ENCODE peak calls at places on chromosome 7, in five cellular contexts. K is astrocyte of the cerebellum, Z is foreskin fibroblast, S is neural progenitor cell, O is OCI-LY7. V is an unnamed sample.

GRCh38 chr7:92255308-92255707 is 9.5 kb downstream of the ANKIB1 start:
- DNase-seq in K (peak), Z (peak), S (no peak), O (no peak), V (no peak)

GRCh38 chr7:17099083-17099973 is 199.1 kb upstream of the AHR start:
- DNase-seq in K (no peak), Z (peak), S (no peak), O (no peak), V (peak)

GRCh38 chr7:68438811-68439210 is 1159.5 kb upstream of the AUTS2 start:
- DNase-seq in K (no peak), Z (no peak), S (no peak), O (no peak), V (no peak)

GRCh38 chr7:1814089-1814811 is 144.2 kb downstream of the ELFN1 start:
- DNase-seq in K (no peak), Z (no peak), S (no peak), O (no peak), V (no peak)

GRCh38 chr7:155848691-155849690 is 36.7 kb upstream of the SHH start:
- DNase-seq in K (no peak), Z (no peak), S (no peak), O (no peak), V (no peak)

GRCh38 chr7:151376218-151376902 is 33.5 kb downstream of the WDR86 start:
- DNase-seq in K (no peak), Z (no peak), S (no peak), O (no peak), V (no peak)

GRCh38 chr7:74521855-74522254 is 68.1 kb downstream of the GTF2IRD1 start:
- DNase-seq in K (no peak), Z (no peak), S (no peak), O (no peak), V (no peak)

GRCh38 chr7:47383064-47383463 is 198.8 kb downstream of the TNS3 start:
- DNase-seq in K (no peak), Z (peak), S (no peak), O (no peak), V (no peak)

GRCh38 chr7:2477447-2478386 is 1.5 kb upstream of the GRIFIN start:
- DNase-seq in K (no peak), Z (peak), S (peak), O (no peak), V (no peak)

GRCh38 chr7:36763084-36763807 is 39.0 kb upstream of the AOAH start:
- DNase-seq in K (no peak), Z (no peak), S (no peak), O (no peak), V (no peak)

GRCh38 chr7:92835140-92835850 is 1.1 kb downstream of the CDK6 start:
- DNase-seq in K (no peak), Z (peak), S (peak), O (peak), V (peak)

GRCh38 chr7:33698006-33698405 is 207.3 kb upstream of the BMPER start:
- DNase-seq in K (no peak), Z (no peak), S (no peak), O (no peak), V (no peak)

GRCh38 chr7:75734586-75735047 is 4.1 kb downstream of the HIP1 start:
- DNase-seq in K (no peak), Z (no peak), S (peak), O (no peak), V (no peak)

GRCh38 chr7:30164567-30164966 is 29.8 kb downstream of the MTURN start:
- DNase-seq in K (peak), Z (peak), S (peak), O (peak), V (peak)

GRCh38 chr7:98212532-98213041 is 1.3 kb downstream of the BHLHA15 start:
- DNase-seq in K (no peak), Z (no peak), S (peak), O (no peak), V (no peak)

GRCh38 chr7:130914589-130915294 is 180.7 kb upstream of the KLF14 start:
- DNase-seq in K (no peak), Z (no peak), S (no peak), O (no peak), V (no peak)

GRCh38 chr7:31493714-31494181 is 20.1 kb upstream of the ITPRID1 start:
- DNase-seq in K (no peak), Z (no peak), S (no peak), O (no peak), V (no peak)

GRCh38 chr7:52431082-52431815 is 604.2 kb upstream of the POM121L12 start:
- DNase-seq in K (no peak), Z (no peak), S (no peak), O (no peak), V (no peak)

GRCh38 chr7:98840604-98841508 is 29.0 kb downstream of the TMEM130 start:
- DNase-seq in K (no peak), Z (no peak), S (no peak), O (no peak), V (no peak)

GRCh38 chr7:50939026-50939425 is 156.3 kb upstream of the GRB10 start:
- DNase-seq in K (peak), Z (peak), S (no peak), O (no peak), V (no peak)

GRCh38 chr7:158829021-158829341 is 328 bp downstream of the ESYT2 start:
- DNase-seq in K (no peak), Z (peak), S (peak), O (peak), V (no peak)

GRCh38 chr7:74297516-74298233 is 8.5 kb downstream of the CLIP2 start:
- DNase-seq in K (no peak), Z (no peak), S (no peak), O (no peak), V (no peak)

GRCh38 chr7:20435305-20435704 is 104.6 kb downstream of the ITGB8 start:
- DNase-seq in K (no peak), Z (peak), S (no peak), O (no peak), V (no peak)

GRCh38 chr7:34066968-34067367 is 161.6 kb downstream of the BMPER start:
- DNase-seq in K (no peak), Z (no peak), S (no peak), O (no peak), V (no peak)

GRCh38 chr7:70721500-70721899 is 410.4 kb upstream of the GALNT17 start:
- DNase-seq in K (no peak), Z (no peak), S (no peak), O (no peak), V (no peak)

GRCh38 chr7:8480466-8480865 is 47.1 kb downstream of the NXPH1 start:
- DNase-seq in K (no peak), Z (no peak), S (no peak), O (no peak), V (no peak)

GRCh38 chr7:31663072-31663471 is 23.9 kb upstream of the PPP1R17 start:
- DNase-seq in K (no peak), Z (no peak), S (peak), O (no peak), V (no peak)

GRCh38 chr7:4702961-4703512 is 20.9 kb downstream of the FOXK1 start:
- DNase-seq in K (no peak), Z (no peak), S (no peak), O (no peak), V (no peak)

GRCh38 chr7:112898432-112899290 is 108.5 kb upstream of the TMEM168 start:
- DNase-seq in K (peak), Z (peak), S (peak), O (peak), V (no peak)

GRCh38 chr7:92766461-92767003 is 69.8 kb downstream of the CDK6 start:
- DNase-seq in K (no peak), Z (no peak), S (no peak), O (no peak), V (no peak)

GRCh38 chr7:4849390-4849789 is 12.4 kb downstream of the PAPOLB start:
- DNase-seq in K (no peak), Z (peak), S (peak), O (peak), V (no peak)

GRCh38 chr7:151726875-151727578 is 149.9 kb downstream of the PRKAG2 start:
- DNase-seq in K (no peak), Z (no peak), S (no peak), O (no peak), V (no peak)

GRCh38 chr7:50333266-50333665 is 28.8 kb downstream of the IKZF1 start:
- DNase-seq in K (no peak), Z (no peak), S (peak), O (peak), V (no peak)

GRCh38 chr7:131533151-131533559 is 23.3 kb downstream of the PODXL start:
- DNase-seq in K (no peak), Z (no peak), S (no peak), O (no peak), V (no peak)

GRCh38 chr7:69412331-69413146 is 185.7 kb upstream of the AUTS2 start:
- DNase-seq in K (no peak), Z (no peak), S (no peak), O (peak), V (no peak)

GRCh38 chr7:87151701-87152111 is 547 bp upstream of the DMTF1 start:
- DNase-seq in K (no peak), Z (no peak), S (no peak), O (no peak), V (peak)

GRCh38 chr7:87151002-87151505 is 1.2 kb upstream of the DMTF1 start:
- DNase-seq in K (no peak), Z (no peak), S (no peak), O (no peak), V (no peak)

GRCh38 chr7:87154166-87154565 is 1.9 kb downstream of the DMTF1 start:
- DNase-seq in K (no peak), Z (no peak), S (no peak), O (peak), V (no peak)

GRCh38 chr7:87152897-87153641 is 816 bp downstream of the DMTF1 start:
- DNase-seq in K (no peak), Z (no peak), S (peak), O (peak), V (no peak)

DNA sequence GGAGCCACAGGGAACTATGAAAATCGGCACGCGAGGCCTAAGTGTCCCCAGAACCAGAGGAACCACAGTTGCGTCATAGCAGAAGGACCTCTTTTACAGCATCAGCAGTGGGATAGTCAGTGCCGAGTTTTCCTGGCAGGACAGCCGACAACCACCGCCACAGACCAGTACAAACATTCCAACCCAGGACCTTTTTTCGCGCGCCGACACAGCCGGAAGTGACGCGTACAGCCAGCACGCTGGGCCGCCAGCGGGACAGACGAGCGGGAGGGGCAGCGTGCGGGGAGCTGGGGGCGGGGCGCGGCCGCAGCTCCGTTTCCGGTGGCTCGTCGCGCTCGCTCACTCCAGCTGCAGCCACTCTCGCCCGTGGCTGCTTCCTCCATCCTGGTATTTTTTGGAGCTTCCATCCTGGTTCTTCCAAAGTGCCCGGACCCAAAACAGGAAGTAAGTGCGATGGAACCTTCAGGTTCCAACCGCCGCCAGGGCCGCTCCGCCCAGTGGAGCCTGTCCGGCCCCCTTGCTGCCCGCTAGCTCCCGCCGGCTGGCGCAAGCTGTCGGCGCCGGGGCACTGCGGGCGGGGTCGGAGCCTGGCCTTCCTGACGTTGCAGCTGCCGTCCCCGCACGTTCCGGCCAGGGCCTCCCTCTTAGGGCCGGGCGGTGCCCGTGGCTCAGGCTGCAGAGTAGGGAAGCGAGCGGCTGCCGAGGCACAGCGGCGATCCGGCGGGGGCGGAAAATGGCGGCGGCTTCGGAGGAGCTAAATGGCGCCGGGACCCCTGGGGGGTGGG is at the start of gene DMTF1:
- DNase-seq in K (peak), Z (peak), S (peak), O (peak), V (peak)
- TF ChIP-seq CTCF in K (no peak), Z (no peak), S (no peak), O (no peak), V (no peak)

GRCh38 chr7:95245828-95246227 is 78.5 kb downstream of the PON1 start:
- DNase-seq in K (no peak), Z (no peak), S (no peak), O (no peak), V (no peak)
- H3K4me3 ChIP-seq in K (no peak), Z (no peak), S (no peak), O (no peak), V (no peak)

DNA sequence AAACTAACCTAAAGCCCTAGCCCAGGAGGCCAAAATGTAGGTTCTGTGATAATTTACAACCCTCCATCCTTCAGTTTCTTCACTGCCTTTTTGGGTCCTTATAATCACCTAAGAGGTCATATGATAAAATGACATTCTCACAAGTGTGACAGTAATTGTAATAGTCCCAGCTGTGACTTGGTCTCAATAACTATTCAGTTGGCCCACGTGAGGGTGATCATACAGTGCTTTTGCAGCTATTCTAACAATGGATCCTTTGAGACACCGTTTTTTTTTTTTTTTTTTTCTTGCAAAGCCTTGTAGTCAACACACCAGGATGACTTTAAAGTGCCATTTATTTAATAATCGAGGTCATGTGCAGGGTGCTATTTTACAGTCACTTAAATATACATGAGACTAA is 760.0 kb downstream of the PHTF2 start:
- DNase-seq in K (no peak), Z (no peak), S (peak), O (no peak), V (no peak)
- TF ChIP-seq CTCF in K (no peak), Z (no peak), S (no peak), O (no peak), V (no peak)

GRCh38 chr7:120332433-120332832 is 59.5 kb downstream of the KCND2 start:
- DNase-seq in K (no peak), Z (no peak), S (no peak), O (no peak), V (no peak)

GRCh38 chr7:120334475-120334874 is 61.5 kb downstream of the KCND2 start:
- DNase-seq in K (no peak), Z (no peak), S (no peak), O (no peak), V (no peak)

DNA sequence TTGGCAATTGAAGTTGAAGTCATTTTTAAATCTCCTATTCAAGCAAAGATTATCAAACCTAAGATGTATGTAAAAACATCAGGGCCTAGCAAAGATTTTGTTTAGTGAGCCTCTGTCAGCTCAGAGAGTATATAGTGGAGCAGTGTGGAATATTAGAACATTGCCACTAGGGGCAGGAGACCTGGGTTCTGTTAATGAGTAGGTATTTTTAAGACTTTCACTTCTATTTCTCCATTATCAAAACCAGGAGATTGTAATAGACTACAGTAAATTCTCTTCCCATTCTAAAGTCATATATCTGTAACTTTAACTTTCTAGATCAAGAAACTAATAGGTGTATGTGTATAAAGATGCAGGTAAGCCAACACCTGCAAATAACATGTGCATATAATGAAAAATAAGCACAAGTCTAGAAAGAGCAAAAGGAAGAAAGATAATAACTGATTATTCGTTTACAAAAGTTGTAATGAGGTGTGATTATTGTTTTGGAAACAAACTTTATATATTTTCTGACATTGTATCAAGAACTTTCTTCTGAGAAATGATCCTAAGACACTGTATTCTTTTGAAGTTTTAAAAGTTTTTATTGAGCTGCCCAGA is 64.4 kb downstream of the KCND2 start:
- DNase-seq in K (no peak), Z (no peak), S (peak), O (peak), V (no peak)
- H3K4me3 ChIP-seq in K (no peak), Z (no peak), S (no peak), O (no peak), V (no peak)

DNA sequence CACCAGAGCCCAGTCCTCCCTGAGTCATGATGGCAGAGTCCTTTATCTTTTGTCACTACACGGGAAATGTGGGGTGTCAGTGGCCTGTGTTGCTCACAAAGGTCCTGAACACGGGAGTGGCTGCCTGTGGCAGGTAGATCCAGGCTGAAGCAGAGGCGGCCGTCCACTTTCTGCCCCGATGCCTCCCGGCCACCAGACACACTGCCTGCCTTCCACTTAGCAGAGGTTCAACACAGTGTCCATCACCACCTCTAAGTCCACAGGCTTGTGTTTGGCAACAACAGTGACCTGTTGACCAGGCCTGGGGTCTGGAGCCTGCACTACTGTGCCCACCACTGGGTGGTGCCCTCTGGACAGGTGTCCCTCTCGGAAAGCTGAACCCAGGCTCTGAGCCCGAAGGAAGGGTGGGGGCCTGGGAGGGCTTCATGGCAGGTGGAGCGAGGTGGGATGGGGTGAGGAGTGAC is 49.9 kb upstream of the CAMK2B start:
- DNase-seq in K (no peak), Z (no peak), S (peak), O (no peak), V (no peak)
- TF ChIP-seq CTCF in K (no peak), Z (no peak), S (peak), O (peak), V (peak)

DNA sequence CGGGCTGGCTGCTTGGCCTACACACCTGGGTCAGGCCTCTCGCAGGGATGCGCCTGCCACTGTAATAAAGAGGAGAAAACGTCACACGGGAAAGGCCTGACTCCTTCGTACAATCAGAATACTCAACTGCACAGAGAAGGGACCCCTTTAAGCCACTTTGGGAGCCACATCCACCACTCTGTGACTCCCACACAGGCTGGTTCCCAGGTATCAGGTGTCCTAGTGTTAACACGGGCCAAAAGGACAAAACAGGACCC is 5.8 kb upstream of the ZNF736 start:
- DNase-seq in K (no peak), Z (no peak), S (no peak), O (peak), V (no peak)
- H3K4me3 ChIP-seq in K (peak), Z (peak), S (no peak), O (peak), V (peak)

GRCh38 chr7:3544202-3544601 is 243.2 kb downstream of the SDK1 start:
- DNase-seq in K (no peak), Z (no peak), S (peak), O (no peak), V (no peak)
- TF ChIP-seq CTCF in K (no peak), Z (no peak), S (peak), O (peak), V (peak)

V was measured in epithelial cell of proximal tubule.